ENCODE peak calls at places on chromosomes 7 and 10, in five cellular contexts. K is RPMI8226, Y is smooth muscle cell of the brain vasculature, G is NCI-H2227 treated with DMSO at 0.1 percent for 48 hours, L is NCI-H460. F is an unnamed sample.

GRCh38 chr10:61406282-61406681 is 46.9 kb downstream of the TMEM26 start:
- DNase-seq in K (no peak), Y (no peak), G (no peak), L (no peak), F (no peak)

GRCh38 chr10:4684434-4684833 is 141.6 kb upstream of the AKR1E2 start:
- DNase-seq in K (no peak), Y (no peak), G (no peak), L (no peak), F (no peak)

GRCh38 chr7:2814682-2815522 is 29.2 kb downstream of the GNA12 start:
- DNase-seq in K (no peak), Y (peak), G (no peak), L (no peak), F (no peak)

GRCh38 chr7:32048970-32049369 is 21.2 kb downstream of the PDE1C start:
- DNase-seq in K (no peak), Y (no peak), G (no peak), L (no peak), F (no peak)

GRCh38 chr7:136869006-136869961 is 832 bp downstream of the CHRM2 start:
- DNase-seq in K (no peak), Y (no peak), G (no peak), L (no peak), F (no peak)

GRCh38 chr7:23469150-23469960 is 936 bp downstream of the IGF2BP3 start:
- DNase-seq in K (peak), Y (no peak), G (no peak), L (no peak), F (peak)

GRCh38 chr7:36969376-36969775 is 245.1 kb upstream of the AOAH start:
- DNase-seq in K (no peak), Y (no peak), G (no peak), L (no peak), F (no peak)

GRCh38 chr10:124158592-124158991 is 65.2 kb upstream of the CHST15 start:
- DNase-seq in K (peak), Y (no peak), G (no peak), L (no peak), F (peak)

GRCh38 chr10:65041307-65041706 is 1520.1 kb downstream of the REEP3 start:
- DNase-seq in K (no peak), Y (no peak), G (no peak), L (no peak), F (no peak)

GRCh38 chr10:3500408-3500856 is 284.6 kb downstream of the KLF6 start:
- DNase-seq in K (no peak), Y (no peak), G (no peak), L (peak), F (no peak)

GRCh38 chr10:72276013-72276387 is 2.3 kb downstream of the DDIT4 start:
- DNase-seq in K (peak), Y (no peak), G (no peak), L (no peak), F (peak)

GRCh38 chr10:77021966-77022365 is 615.6 kb downstream of the KCNMA1 start:
- DNase-seq in K (no peak), Y (no peak), G (no peak), L (no peak), F (no peak)

GRCh38 chr7:2633538-2634264 is 1.9 kb downstream of the TTYH3 start:
- DNase-seq in K (no peak), Y (peak), G (no peak), L (no peak), F (peak)

GRCh38 chr7:29194594-29195417 is at the start of gene CHN2:
- DNase-seq in K (peak), Y (no peak), G (peak), L (peak), F (no peak)

GRCh38 chr10:103652599-103653281 is 159.2 kb downstream of the NEURL1 start:
- DNase-seq in K (no peak), Y (no peak), G (no peak), L (no peak), F (no peak)

GRCh38 chr7:26284995-26285632 is 6.5 kb upstream of the SNX10 start:
- DNase-seq in K (peak), Y (no peak), G (no peak), L (peak), F (peak)

GRCh38 chr7:34160261-34160752 is 255.0 kb downstream of the BMPER start:
- DNase-seq in K (no peak), Y (no peak), G (no peak), L (no peak), F (no peak)

GRCh38 chr7:91894781-91895480 is 14.4 kb upstream of the MTERF1 start:
- DNase-seq in K (no peak), Y (no peak), G (no peak), L (no peak), F (no peak)

GRCh38 chr10:126504051-126504760 is 115.9 kb upstream of the ADAM12 start:
- DNase-seq in K (peak), Y (peak), G (no peak), L (peak), F (peak)

GRCh38 chr10:130455111-130455695 is 319.0 kb downstream of the GLRX3 start:
- DNase-seq in K (no peak), Y (no peak), G (no peak), L (no peak), F (no peak)

GRCh38 chr10:119406888-119407777 is 135.4 kb downstream of the RGS10 start:
- DNase-seq in K (peak), Y (no peak), G (no peak), L (no peak), F (no peak)

GRCh38 chr10:58068809-58069208 is 198.9 kb downstream of the IPMK start:
- DNase-seq in K (no peak), Y (no peak), G (no peak), L (no peak), F (no peak)

GRCh38 chr10:125756196-125756595 is 19.4 kb downstream of the MMP21 start:
- DNase-seq in K (no peak), Y (no peak), G (no peak), L (no peak), F (no peak)

GRCh38 chr10:106399112-106399511 is 765.4 kb downstream of the SORCS1 start:
- DNase-seq in K (no peak), Y (no peak), G (no peak), L (no peak), F (no peak)

GRCh38 chr7:14720792-14721191 is 181.8 kb downstream of the DGKB start:
- DNase-seq in K (no peak), Y (no peak), G (no peak), L (no peak), F (no peak)